ENCODE peak calls at places on chromosome 16, in five cellular contexts. One of them, this sample, is unnamed.

GRCh38 chr16:46747777-46748651 is at the start of gene MYLK3:
- DNase-seq in head of caudate nucleus: no peak
- DNase-seq in hypothalamus: no peak
- DNase-seq in activated B cell treated with CpG ODN at 0.5 μM for 24 hours: no peak
- DNase-seq in ascending aorta: no peak
- DNase-seq in this sample: peak

GRCh38 chr16:84537431-84538151 is 33.1 kb upstream of the MEAK7 start:
- DNase-seq in ascending aorta: no peak
- DNase-seq in head of caudate nucleus: no peak
- DNase-seq in hypothalamus: no peak
- DNase-seq in activated B cell treated with CpG ODN at 0.5 μM for 24 hours: no peak
- DNase-seq in this sample: no peak

GRCh38 chr16:50066482-50067289 is 916 bp downstream of the HEATR3 start:
- DNase-seq in activated B cell treated with CpG ODN at 0.5 μM for 24 hours: no peak
- DNase-seq in hypothalamus: no peak
- DNase-seq in head of caudate nucleus: no peak
- DNase-seq in ascending aorta: no peak
- DNase-seq in this sample: no peak

GRCh38 chr16:9689597-9689996 is 492.6 kb downstream of the GRIN2A start:
- DNase-seq in hypothalamus: no peak
- DNase-seq in head of caudate nucleus: no peak
- DNase-seq in ascending aorta: no peak
- DNase-seq in activated B cell treated with CpG ODN at 0.5 μM for 24 hours: no peak
- DNase-seq in this sample: no peak

GRCh38 chr16:30351586-30352419 is 3.3 kb downstream of the CD2BP2 start:
- DNase-seq in ascending aorta: peak
- DNase-seq in activated B cell treated with CpG ODN at 0.5 μM for 24 hours: no peak
- DNase-seq in head of caudate nucleus: peak
- DNase-seq in hypothalamus: peak
- DNase-seq in this sample: peak

GRCh38 chr16:31073073-31073822 is 792 bp downstream of the ZNF668 start:
- DNase-seq in ascending aorta: peak
- DNase-seq in hypothalamus: peak
- DNase-seq in activated B cell treated with CpG ODN at 0.5 μM for 24 hours: peak
- DNase-seq in head of caudate nucleus: peak
- DNase-seq in this sample: peak

GRCh38 chr16:27522173-27522707 is 27.5 kb downstream of the GTF3C1 start:
- DNase-seq in ascending aorta: no peak
- DNase-seq in head of caudate nucleus: no peak
- DNase-seq in hypothalamus: no peak
- DNase-seq in activated B cell treated with CpG ODN at 0.5 μM for 24 hours: no peak
- DNase-seq in this sample: no peak

GRCh38 chr16:82630688-82631087 is 3.9 kb downstream of the CDH13 start:
- DNase-seq in activated B cell treated with CpG ODN at 0.5 μM for 24 hours: no peak
- DNase-seq in ascending aorta: no peak
- DNase-seq in head of caudate nucleus: peak
- DNase-seq in hypothalamus: no peak
- DNase-seq in this sample: peak

GRCh38 chr16:79656537-79657115 is 56.1 kb upstream of the MAF start:
- DNase-seq in hypothalamus: no peak
- DNase-seq in ascending aorta: no peak
- DNase-seq in head of caudate nucleus: no peak
- DNase-seq in activated B cell treated with CpG ODN at 0.5 μM for 24 hours: no peak
- DNase-seq in this sample: no peak

GRCh38 chr16:66069576-66069975 is 296.9 kb upstream of the CDH5 start:
- DNase-seq in activated B cell treated with CpG ODN at 0.5 μM for 24 hours: no peak
- DNase-seq in hypothalamus: no peak
- DNase-seq in head of caudate nucleus: no peak
- DNase-seq in ascending aorta: no peak
- DNase-seq in this sample: no peak

GRCh38 chr16:78307824-78308528 is 208.5 kb downstream of the WWOX start:
- DNase-seq in head of caudate nucleus: peak
- DNase-seq in activated B cell treated with CpG ODN at 0.5 μM for 24 hours: no peak
- DNase-seq in hypothalamus: no peak
- DNase-seq in ascending aorta: no peak
- DNase-seq in this sample: no peak

GRCh38 chr16:53449816-53450517 is 15.7 kb downstream of the RBL2 start:
- DNase-seq in ascending aorta: no peak
- DNase-seq in head of caudate nucleus: no peak
- DNase-seq in activated B cell treated with CpG ODN at 0.5 μM for 24 hours: no peak
- DNase-seq in hypothalamus: no peak
- DNase-seq in this sample: no peak